ENCODE peak calls at places on chromosomes 1 and 21, in six cellular contexts. E is NCI-H345; U is CD8-positive, alpha-beta memory T cell; A is GM19239; N is cardiac fibroblast; K is astrocyte of the spinal cord. C is an unnamed sample.

GRCh38 chr1:3746784-3747521 is 5.3 kb upstream of the CCDC27 start:
- DNase-seq in E (peak; percentile 94), U (peak; percentile 86), A (peak; percentile 99), N (peak; percentile 61), K (peak; percentile 75), C (peak; percentile 76)

GRCh38 chr1:87473203-87473661 is 144.6 kb downstream of the LMO4 start:
- DNase-seq in E (no peak), U (no peak), A (no peak), N (peak; percentile 26), K (no peak), C (no peak)

GRCh38 chr21:15211491-15212133 is 146.8 kb upstream of the NRIP1 start:
- DNase-seq in E (no peak), U (no peak), A (no peak), N (no peak), K (no peak), C (no peak)

GRCh38 chr1:43711049-43711448 is 3.7 kb downstream of the ST3GAL3 start:
- DNase-seq in E (no peak), U (no peak), A (no peak), N (peak; percentile 93), K (peak; percentile 78), C (peak; percentile 89)

GRCh38 chr1:156079762-156080597 is 2.3 kb downstream of the MEX3A start:
- DNase-seq in E (no peak), U (no peak), A (no peak), N (no peak), K (no peak), C (no peak)

GRCh38 chr21:26506951-26507350 is 66.1 kb downstream of the CYYR1 start:
- DNase-seq in E (no peak), U (no peak), A (no peak), N (peak; percentile 68), K (peak; percentile 70), C (peak; percentile 50)

GRCh38 chr1:119227446-119227845 is 87.0 kb upstream of the WARS2 start:
- DNase-seq in E (no peak), U (no peak), A (no peak), N (no peak), K (no peak), C (no peak)

GRCh38 chr1:116310172-116310571 is 62.9 kb upstream of the ATP1A1 start:
- DNase-seq in E (no peak), U (no peak), A (no peak), N (no peak), K (no peak), C (no peak)

GRCh38 chr1:29626066-29626465 is 389.7 kb downstream of the PTPRU start:
- DNase-seq in E (no peak), U (no peak), A (no peak), N (no peak), K (no peak), C (no peak)

GRCh38 chr1:112826217-112826944 is 111.2 kb upstream of the PPM1J start:
- DNase-seq in E (no peak), U (no peak), A (no peak), N (no peak), K (no peak), C (no peak)

GRCh38 chr1:212557739-212558664 is 50.6 kb upstream of the ATF3 start:
- DNase-seq in E (no peak), U (no peak), A (peak; percentile 26), N (peak; percentile 9), K (peak; percentile 13), C (peak; percentile 47)

GRCh38 chr1:41490911-41491310 is 6.4 kb upstream of the EDN2 start:
- DNase-seq in E (no peak), U (no peak), A (no peak), N (no peak), K (no peak), C (no peak)

GRCh38 chr1:90728656-90729257 is 11.7 kb upstream of the BARHL2 start:
- DNase-seq in E (no peak), U (no peak), A (no peak), N (no peak), K (no peak), C (no peak)

GRCh38 chr1:63746129-63746864 is 27.5 kb upstream of the ROR1 start:
- DNase-seq in E (no peak), U (no peak), A (no peak), N (peak; percentile 95), K (peak; percentile 98), C (peak; percentile 21)

GRCh38 chr1:61268546-61269243 is 186.3 kb downstream of the NFIA start:
- DNase-seq in E (no peak), U (no peak), A (no peak), N (no peak), K (no peak), C (no peak)